ENCODE peak calls at places on chromosomes 13 and 19, in ten cellular contexts. I is spleen; A is AG04449; X is GOT3; L is glomerular endothelial cell; O is MV-4-11; T is NCI-H1930; N is nucleus accumbens; G is activated CD8-positive, alpha-beta memory T cell treated with anti-CD3 and anti-CD28 coated beads for 48 hours; B is A172. Z is an unnamed sample.

GRCh38 chr13:102251817-102252216 is 150.0 kb downstream of the FGF14 start:
- DNase-seq in X (no peak), B (no peak), I (no peak), O (no peak), N (no peak), A (no peak), T (no peak), L (no peak), G (no peak), Z (no peak)

GRCh38 chr13:23915308-23915707 is 18.0 kb upstream of the C1QTNF9B start:
- DNase-seq in X (no peak), A (no peak), O (no peak), L (no peak), B (no peak), I (no peak), T (no peak), G (no peak), N (no peak), Z (no peak)

GRCh38 chr19:7533281-7533819 is 2.2 kb upstream of the PNPLA6 start:
- DNase-seq in A (no peak), G (no peak), B (no peak), T (no peak), I (peak; percentile 84), X (no peak), O (no peak), L (no peak), N (no peak), Z (no peak)

GRCh38 chr19:45667620-45668341 is at the start of gene GIPR:
- DNase-seq in G (peak; percentile 53), L (no peak), A (no peak), N (peak; percentile 65), O (peak; percentile 74), T (peak; percentile 32), X (no peak), B (peak; percentile 52), I (peak; percentile 88), Z (no peak)

GRCh38 chr19:51097166-51097736 is 11.0 kb downstream of the CTU1 start:
- DNase-seq in G (peak; percentile 69), B (peak; percentile 27), N (peak; percentile 23), L (no peak), T (peak; percentile 58), O (peak; percentile 34), X (no peak), I (peak; percentile 92), A (no peak), Z (peak; percentile 37)

GRCh38 chr19:45311640-45312039 is 11.0 kb downstream of the CKM start:
- DNase-seq in O (peak; percentile 77), X (no peak), A (no peak), G (no peak), L (no peak), B (no peak), N (no peak), I (no peak), T (no peak), Z (no peak)

GRCh38 chr19:1513492-1514294 is 874 bp upstream of the ADAMTSL5 start:
- DNase-seq in I (peak; percentile 89), O (peak; percentile 40), G (peak; percentile 56), N (no peak), T (no peak), X (no peak), B (peak; percentile 63), A (no peak), L (no peak), Z (peak; percentile 64)

GRCh38 chr19:10719466-10719961 is 1.6 kb downstream of the DNM2 start:
- DNase-seq in N (no peak), T (no peak), A (no peak), I (no peak), O (peak; percentile 81), B (no peak), G (no peak), X (no peak), L (no peak), Z (no peak)

GRCh38 chr19:52786078-52786463 is 520 bp downstream of the ZNF600 start:
- DNase-seq in L (no peak), B (no peak), O (no peak), T (no peak), I (peak; percentile 75), A (no peak), X (no peak), G (no peak), N (no peak), Z (no peak)

GRCh38 chr13:85586422-85586831 is 212.8 kb downstream of the SLITRK6 start:
- DNase-seq in O (no peak), G (no peak), I (no peak), L (no peak), B (peak; percentile 96), N (no peak), T (no peak), A (no peak), X (no peak), Z (no peak)

GRCh38 chr13:61391426-61391825 is 24.2 kb downstream of the PCDH20 start:
- DNase-seq in N (no peak), L (no peak), I (no peak), T (no peak), G (no peak), A (no peak), X (no peak), B (no peak), O (no peak), Z (no peak)

GRCh38 chr19:35521124-35521743 is 6.9 kb downstream of the SBSN start:
- DNase-seq in T (no peak), G (no peak), A (no peak), N (no peak), X (no peak), L (no peak), O (no peak), B (no peak), I (no peak), Z (no peak)

GRCh38 chr13:57632276-57633140 is 964 bp downstream of the PCDH17 start:
- DNase-seq in L (no peak), A (no peak), O (no peak), B (no peak), X (no peak), T (no peak), N (no peak), I (peak; percentile 72), G (no peak), Z (no peak)

GRCh38 chr13:43304449-43304848 is 281.1 kb downstream of the DNAJC15 start:
- DNase-seq in O (no peak), G (no peak), T (no peak), I (no peak), A (no peak), B (no peak), X (no peak), L (no peak), N (no peak), Z (no peak)

GRCh38 chr13:80654638-80655249 is 313.8 kb upstream of the SPRY2 start:
- DNase-seq in O (no peak), N (no peak), I (peak; percentile 75), X (no peak), T (no peak), B (peak; percentile 9), L (no peak), G (no peak), A (no peak), Z (no peak)

GRCh38 chr13:76715043-76715442 is 171.2 kb downstream of the KCTD12 start:
- DNase-seq in G (no peak), L (no peak), A (no peak), T (no peak), I (no peak), X (no peak), B (no peak), N (no peak), O (no peak), Z (no peak)

GRCh38 chr19:5987077-5987818 is 9.3 kb upstream of the RANBP3 start:
- DNase-seq in G (peak; percentile 73), T (peak; percentile 60), B (peak; percentile 83), I (peak; percentile 86), X (peak; percentile 19), A (peak; percentile 34), O (peak; percentile 61), N (peak; percentile 52), L (peak; percentile 54), Z (peak; percentile 75)

GRCh38 chr13:97945342-97945741 is 8.1 kb upstream of the IPO5 start:
- DNase-seq in N (no peak), L (no peak), B (no peak), I (no peak), O (no peak), G (no peak), A (no peak), T (no peak), X (no peak), Z (no peak)

GRCh38 chr13:30730526-30730925 is 4.8 kb upstream of the ALOX5AP start:
- DNase-seq in G (no peak), B (no peak), X (no peak), T (no peak), N (no peak), O (no peak), A (no peak), I (no peak), L (no peak), Z (no peak)

GRCh38 chr13:34867590-34867989 is 74.5 kb upstream of the NBEA start:
- DNase-seq in G (no peak), B (peak; percentile 19), A (peak; percentile 5), L (no peak), I (no peak), X (no peak), O (no peak), N (no peak), T (no peak), Z (peak; percentile 8)

GRCh38 chr13:21530656-21531055 is 71.6 kb upstream of the ZDHHC20 start:
- DNase-seq in I (peak; percentile 64), A (no peak), O (no peak), T (no peak), L (no peak), X (no peak), G (no peak), N (no peak), B (no peak), Z (no peak)

GRCh38 chr13:37651371-37651770 is 52.8 kb upstream of the POSTN start:
- DNase-seq in N (no peak), A (no peak), X (no peak), T (no peak), O (no peak), G (no peak), L (no peak), I (no peak), B (no peak), Z (no peak)

GRCh38 chr19:16061943-16062342 is 14.4 kb upstream of the TPM4 start:
- DNase-seq in L (no peak), G (no peak), T (no peak), A (no peak), O (no peak), N (no peak), I (no peak), B (no peak), X (no peak), Z (no peak)

GRCh38 chr13:31424130-31424729 is 224.5 kb downstream of the B3GLCT start:
- DNase-seq in T (peak; percentile 62), N (peak; percentile 51), G (peak; percentile 28), I (peak; percentile 85), X (peak; percentile 36), B (peak; percentile 73), L (peak; percentile 27), O (peak; percentile 73), A (peak; percentile 23), Z (peak; percentile 72)

GRCh38 chr19:54364775-54365257 is at the start of gene LAIR1:
- DNase-seq in L (no peak), A (no peak), N (peak; percentile 11), I (peak; percentile 93), O (peak; percentile 99), B (no peak), T (no peak), G (no peak), X (no peak), Z (no peak)

GRCh38 chr13:98293570-98294142 is 116.6 kb upstream of the RNF113B start:
- DNase-seq in I (no peak), O (no peak), X (no peak), B (no peak), T (no peak), N (no peak), G (no peak), A (no peak), L (no peak), Z (no peak)

GRCh38 chr13:99374994-99375805 is 68.0 kb upstream of the GPR183 start:
- DNase-seq in O (peak; percentile 84), X (no peak), N (no peak), A (no peak), G (no peak), B (no peak), T (no peak), L (no peak), I (peak; percentile 95), Z (no peak)

GRCh38 chr19:17125052-17125727 is 49.6 kb downstream of the MYO9B start:
- DNase-seq in T (no peak), A (no peak), G (peak; percentile 33), O (no peak), N (no peak), I (no peak), B (no peak), L (no peak), X (no peak), Z (no peak)

Z was measured in ACHN.